ENCODE peak calls at places on chromosomes 3 and 15, in seven cellular contexts. M is HCT116, D is upper lobe of left lung, H is heart left ventricle, A is upper lobe of right lung, F is testis, Z is PC-9. R is an unnamed sample.

GRCh38 chr15:45703670-45704328 is 69.0 kb downstream of the SQOR start:
- DNase-seq in M (no peak), D (no peak), H (no peak), A (no peak), F (no peak), Z (no peak), R (no peak)

GRCh38 chr3:152302521-152303021 is 33.8 kb downstream of the MBNL1 start:
- DNase-seq in M (no peak), D (no peak), H (no peak), A (peak; percentile 72), F (peak; percentile 60), Z (no peak), R (peak; percentile 78)

GRCh38 chr15:89898628-89899302 is 5.0 kb upstream of the AP3S2 start:
- DNase-seq in M (peak; percentile 60), D (no peak), H (no peak), A (no peak), F (peak; percentile 28), Z (peak; percentile 80), R (no peak)

GRCh38 chr3:21169858-21170257 is 581.2 kb downstream of the ZNF385D start:
- DNase-seq in M (no peak), D (no peak), H (no peak), A (no peak), F (no peak), Z (no peak), R (no peak)

GRCh38 chr15:58282060-58282708 is 144.0 kb downstream of the AQP9 start:
- DNase-seq in M (no peak), D (no peak), H (no peak), A (no peak), F (no peak), Z (no peak), R (no peak)

GRCh38 chr3:98587654-98588532 is 5.5 kb downstream of the CPOX start:
- DNase-seq in M (no peak), D (no peak), H (no peak), A (no peak), F (no peak), Z (no peak), R (no peak)

GRCh38 chr3:29291982-29292363 is 11.1 kb downstream of the RBMS3 start:
- DNase-seq in M (no peak), D (no peak), H (no peak), A (no peak), F (no peak), Z (no peak), R (no peak)

GRCh38 chr3:186287723-186288122 is 74.3 kb downstream of the DGKG start:
- DNase-seq in M (no peak), D (no peak), H (no peak), A (no peak), F (no peak), Z (no peak), R (no peak)

GRCh38 chr15:69421498-69421897 is 7.3 kb downstream of the KIF23 start:
- DNase-seq in M (no peak), D (no peak), H (no peak), A (no peak), F (no peak), Z (no peak), R (no peak)

DNA sequence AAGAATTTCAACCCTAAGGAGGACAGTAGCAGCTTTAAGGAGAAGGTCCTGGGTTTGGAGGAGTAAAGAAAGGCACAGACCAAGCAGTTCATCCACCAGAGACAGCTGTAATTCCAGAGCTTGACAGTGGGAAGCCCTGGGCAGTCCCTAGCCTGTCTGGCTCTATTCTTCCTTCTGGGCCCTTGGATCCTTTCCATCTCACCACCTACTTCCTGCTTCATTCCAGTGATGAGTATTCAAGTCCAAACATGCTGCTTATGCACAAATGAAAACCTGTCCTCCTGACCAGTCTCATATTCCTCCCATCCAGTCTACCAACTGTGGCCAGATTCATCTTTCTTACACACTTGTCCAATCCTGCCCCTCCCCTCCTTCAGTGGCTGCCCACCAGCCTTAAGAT is 171.4 kb downstream of the CNTN3 start:
- DNase-seq in M (no peak), D (no peak), H (no peak), A (no peak), F (no peak), Z (no peak), R (no peak)
- TF ChIP-seq CTCF in M (no peak), D (no peak), H (no peak), A (no peak), F (no peak), Z (no peak), R (no peak)

GRCh38 chr15:51193979-51194378 is 99.3 kb upstream of the TNFAIP8L3 start:
- DNase-seq in M (no peak), D (no peak), H (no peak), A (no peak), F (no peak), Z (no peak), R (no peak)
- H3K27ac ChIP-seq in M (no peak overlapping the region), D (no peak overlapping the region), H (no peak overlapping the region), A (no peak overlapping the region), F (no peak overlapping the region), Z (no peak overlapping the region), R (no peak overlapping the region)

GRCh38 chr15:40355976-40356585 is 1.9 kb upstream of the DISP2 start:
- DNase-seq in M (no peak), D (peak; percentile 40), H (peak; percentile 7), A (no peak), F (no peak), Z (no peak), R (no peak)
- H3K4me1 ChIP-seq in M (peaks cover 17% of the 10 kb centered on the region), D (peaks cover 19% of the 10 kb centered on the region), H (peaks cover 7% of the 10 kb centered on the region), A (peaks cover 18% of the 10 kb centered on the region), F (peaks cover 16% of the 10 kb centered on the region), Z (peaks cover 5% of the 10 kb centered on the region), R (no peaks in the 10 kb centered on the region)

GRCh38 chr3:52845691-52846426 is 11.0 kb upstream of the MUSTN1 start:
- DNase-seq in M (no peak), D (no peak), H (peak; percentile 64), A (no peak), F (no peak), Z (no peak), R (no peak)
- TF ChIP-seq CTCF in M (peak; percentile 41), D (peak; percentile 19), H (peak; percentile 54), A (peak; percentile 53), F (no peak), Z (peak; percentile 65), R (peak; percentile 12)

R was measured in uterus.